ENCODE peak calls at places on chromosomes 16 and 17, in five cellular contexts. O, I, S, U and C are unnamed samples.

GRCh38 chr16:17305694-17306093 is 165.1 kb downstream of the XYLT1 start:
- DNase-seq in O (no peak), I (no peak), S (no peak), U (no peak), C (no peak)

GRCh38 chr17:42563543-42563942 is 1.6 kb downstream of the COASY start:
- DNase-seq in O (no peak), I (no peak), S (no peak), U (no peak), C (no peak)

GRCh38 chr16:66378739-66379570 is 12.5 kb downstream of the CDH5 start:
- DNase-seq in O (no peak), I (no peak), S (no peak), U (no peak), C (no peak)

GRCh38 chr16:86783626-86784266 is 205.4 kb downstream of the FOXL1 start:
- DNase-seq in O (no peak), I (no peak), S (no peak), U (no peak), C (no peak)

GRCh38 chr17:30165960-30166359 is 49.3 kb downstream of the NSRP1 start:
- DNase-seq in O (no peak), I (no peak), S (no peak), U (no peak), C (no peak)

GRCh38 chr16:30052671-30053372 is 12.7 kb upstream of the ALDOA start:
- DNase-seq in O (peak; percentile 47), I (peak; percentile 94), S (peak; percentile 96), U (peak; percentile 70), C (peak; percentile 92)

GRCh38 chr17:21278304-21279197 is 6.0 kb upstream of the MAP2K3 start:
- DNase-seq in O (no peak), I (peak; percentile 77), S (peak; percentile 86), U (peak; percentile 68), C (peak; percentile 74)

GRCh38 chr16:84950906-84951305 is 60.4 kb downstream of the ZDHHC7 start:
- DNase-seq in O (no peak), I (no peak), S (no peak), U (no peak), C (no peak)

GRCh38 chr16:14667347-14668266 is 26.5 kb downstream of the PLA2G10 start:
- DNase-seq in O (no peak), I (peak; percentile 69), S (peak; percentile 24), U (no peak), C (no peak)

GRCh38 chr17:16354585-16354984 is 1.3 kb upstream of the CENPV start:
- DNase-seq in O (no peak), I (no peak), S (no peak), U (no peak), C (no peak)

GRCh38 chr17:45309400-45309799 is 7.4 kb downstream of the MAP3K14 start:
- DNase-seq in O (no peak), I (no peak), S (no peak), U (no peak), C (no peak)

GRCh38 chr17:45782889-45783592 is 1.1 kb upstream of the CRHR1 start:
- DNase-seq in O (no peak), I (no peak), S (no peak), U (no peak), C (peak; percentile 65)

GRCh38 chr16:77579283-77579985 is 142.9 kb upstream of the NUDT7 start:
- DNase-seq in O (no peak), I (no peak), S (no peak), U (no peak), C (peak; percentile 19)

GRCh38 chr16:9134739-9135138 is 43.3 kb downstream of the HAPSTR1 start:
- DNase-seq in O (no peak), I (no peak), S (peak; percentile 55), U (peak; percentile 21), C (peak; percentile 61)

GRCh38 chr16:4874686-4875085 is 27.4 kb downstream of the UBN1 start:
- DNase-seq in O (no peak), I (no peak), S (no peak), U (no peak), C (no peak)

GRCh38 chr17:30450125-30451027 is 26.8 kb upstream of the GOSR1 start:
- DNase-seq in O (no peak), I (no peak), S (no peak), U (no peak), C (peak; percentile 50)

GRCh38 chr16:4689091-4689671 is 4.2 kb upstream of the NUDT16L1 start:
- DNase-seq in O (no peak), I (no peak), S (no peak), U (no peak), C (no peak)

GRCh38 chr17:66301864-66302741 is at the start of gene PRKCA:
- DNase-seq in O (no peak), I (peak; percentile 62), S (peak; percentile 75), U (peak; percentile 59), C (peak; percentile 85)

GRCh38 chr17:5184284-5184683 is 7.4 kb downstream of the ZNF594 start:
- DNase-seq in O (no peak), I (no peak), S (no peak), U (no peak), C (no peak)

GRCh38 chr17:13346996-13347762 is 254.6 kb downstream of the HS3ST3A1 start:
- DNase-seq in O (no peak), I (no peak), S (no peak), U (no peak), C (no peak)

GRCh38 chr16:11877374-11877773 is 26.0 kb upstream of the RSL1D1 start:
- DNase-seq in O (no peak), I (no peak), S (no peak), U (no peak), C (no peak)

DNA sequence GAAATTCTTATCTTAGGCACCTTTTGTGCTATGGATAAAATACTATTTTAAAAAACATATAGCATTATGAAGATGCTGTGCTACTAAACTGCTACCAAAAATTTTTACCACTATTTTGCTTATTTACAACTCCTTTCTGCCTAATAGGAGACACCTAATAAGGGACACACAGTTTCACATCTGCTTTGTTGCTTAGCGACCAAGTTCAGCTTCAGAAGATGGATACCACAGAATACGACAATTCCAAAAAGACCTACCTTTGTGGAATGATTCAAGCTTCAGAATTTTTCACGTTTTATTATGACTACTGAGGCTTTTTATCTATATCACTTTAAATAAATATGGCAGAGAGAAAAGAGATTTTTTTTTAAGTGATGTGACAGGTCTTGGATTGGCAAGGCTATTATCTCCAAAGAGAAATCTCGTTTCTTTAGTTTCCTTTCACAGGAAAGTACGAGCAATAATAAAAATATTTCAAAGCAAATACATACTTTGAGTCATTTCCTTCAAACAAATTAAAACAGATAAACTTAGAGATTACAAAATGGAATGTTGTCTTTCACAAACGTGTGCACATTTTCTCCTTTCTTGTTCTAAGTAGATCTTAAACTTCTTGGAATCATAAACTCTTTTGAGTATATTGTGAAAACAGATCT is 35.4 kb downstream of the SPAG9 start:
- DNase-seq in O (no peak), I (no peak), S (no peak), U (no peak), C (no peak)
- H3K4me3 ChIP-seq in O (no peak overlapping the region), I (no peak overlapping the region), S (no peak overlapping the region), U (no peak overlapping the region), C (no peak overlapping the region)

GRCh38 chr16:27920391-27920891 is 143.1 kb downstream of the GSG1L start:
- DNase-seq in O (no peak), I (no peak), S (no peak), U (no peak), C (peak; percentile 2)

GRCh38 chr16:27921134-27921533 is 142.4 kb downstream of the GSG1L start:
- DNase-seq in O (no peak), I (no peak), S (no peak), U (no peak), C (no peak)

GRCh38 chr16:27923751-27924150 is 139.8 kb downstream of the GSG1L start:
- DNase-seq in O (no peak), I (no peak), S (no peak), U (no peak), C (no peak)

GRCh38 chr16:27924411-27925118 is 138.9 kb downstream of the GSG1L start:
- DNase-seq in O (no peak), I (no peak), S (no peak), U (no peak), C (peak; percentile 29)

DNA sequence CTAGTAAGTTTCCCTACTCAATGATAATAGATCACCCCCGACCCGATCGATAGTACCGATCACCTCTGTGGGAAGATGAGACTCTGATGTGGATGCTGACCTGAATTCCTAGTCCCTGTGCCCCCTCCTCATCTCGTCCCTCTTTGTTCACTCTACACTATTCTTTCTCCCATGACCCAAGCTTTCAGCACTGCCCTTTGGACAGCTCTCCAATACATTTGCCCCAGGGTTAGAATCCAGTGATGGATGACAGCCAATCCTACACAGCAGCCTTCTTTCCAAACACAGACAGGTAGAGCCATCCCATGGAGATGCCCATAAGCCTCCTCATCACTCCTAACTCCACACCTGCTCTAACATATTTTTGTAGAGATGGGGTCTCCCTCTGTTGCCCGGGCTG is 141.1 kb downstream of the GSG1L start:
- DNase-seq in O (no peak), I (no peak), S (no peak), U (no peak), C (peak; percentile 3)
- H3K27me3 ChIP-seq in O (peaks cover 44% of the 10 kb centered on the region), I (no peaks in the 10 kb centered on the region), S (no peaks in the 10 kb centered on the region), U (peaks cover 2% of the 10 kb centered on the region), C (no peaks in the 10 kb centered on the region)

GRCh38 chr17:79833744-79834574 is 5.3 kb downstream of the CBX4 start:
- DNase-seq in O (no peak), I (no peak), S (no peak), U (no peak), C (peak; percentile 15)

GRCh38 chr17:79832211-79833109 is 6.8 kb downstream of the CBX4 start:
- DNase-seq in O (no peak), I (no peak), S (peak; percentile 71), U (no peak), C (peak; percentile 39)

GRCh38 chr17:79831367-79832210 is 7.7 kb downstream of the CBX4 start:
- DNase-seq in O (no peak), I (peak; percentile 75), S (peak; percentile 61), U (no peak), C (peak; percentile 76)

GRCh38 chr17:79834575-79835469 is 4.4 kb downstream of the CBX4 start:
- DNase-seq in O (no peak), I (no peak), S (peak; percentile 31), U (peak; percentile 41), C (peak; percentile 54)

DNA sequence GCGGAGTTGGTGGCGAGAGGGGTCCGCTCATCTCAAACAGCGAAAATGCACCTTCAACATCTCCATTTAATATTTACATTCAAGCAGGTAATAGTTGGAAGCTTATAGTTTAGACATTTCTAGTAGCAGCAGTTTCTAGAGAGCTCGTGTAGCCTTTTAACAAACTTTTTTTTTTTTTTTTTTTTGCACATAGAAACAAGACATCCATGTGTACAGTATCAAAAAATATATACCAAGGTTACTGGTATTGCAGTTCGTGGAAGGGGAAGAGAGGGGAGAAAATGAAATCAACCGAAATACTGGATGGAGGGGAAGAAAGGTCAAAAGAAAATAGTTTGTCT is 6.2 kb downstream of the CBX4 start:
- DNase-seq in O (no peak), I (no peak), S (no peak), U (no peak), C (no peak)
- H3K4me3 ChIP-seq in O (peak overlapping the region; percentile 41), I (no peak overlapping the region), S (no peak overlapping the region), U (no peak overlapping the region), C (no peak overlapping the region)

GRCh38 chr17:46818319-46818928 is at the start of gene WNT3:
- DNase-seq in O (no peak), I (no peak), S (no peak), U (no peak), C (peak; percentile 36)

GRCh38 chr17:46820592-46821450 is 2.3 kb upstream of the WNT3 start:
- DNase-seq in O (no peak), I (no peak), S (no peak), U (no peak), C (no peak)

GRCh38 chr17:46819906-46820351 is 1.4 kb upstream of the WNT3 start:
- DNase-seq in O (no peak), I (no peak), S (no peak), U (no peak), C (no peak)

GRCh38 chr17:46817901-46818209 is 637 bp downstream of the WNT3 start:
- DNase-seq in O (no peak), I (no peak), S (no peak), U (no peak), C (no peak)

GRCh38 chr17:46818929-46819859 is 702 bp upstream of the WNT3 start:
- DNase-seq in O (no peak), I (no peak), S (no peak), U (no peak), C (no peak)
- H3K27me3 ChIP-seq in O (peaks cover 96% of the 10 kb centered on the region), I (peaks cover 8% of the 10 kb centered on the region), S (peaks cover 60% of the 10 kb centered on the region), U (peaks cover 49% of the 10 kb centered on the region), C (peaks cover 67% of the 10 kb centered on the region)